ENCODE peak calls at places on chromosomes 2 and 18, in six cellular contexts. Y is Peyer's patch, U is right lobe of liver, Z is A549, J is uterus, W is K562. M is an unnamed sample.

GRCh38 chr2:186881644-186882043 is 32.7 kb upstream of the ZSWIM2 start:
- DNase-seq in U (no peak), Z (no peak), W (no peak), J (no peak), Y (no peak), M (no peak)

GRCh38 chr2:109330056-109330455 is 201.1 kb downstream of the SH3RF3 start:
- DNase-seq in J (no peak), Y (no peak), U (no peak), Z (no peak), W (no peak), M (no peak)

GRCh38 chr18:8364385-8364784 is 244.9 kb upstream of the RAB12 start:
- DNase-seq in W (no peak), J (no peak), Y (no peak), Z (no peak), U (no peak), M (no peak)

GRCh38 chr2:239599299-239599698 is 198.5 kb upstream of the HDAC4 start:
- DNase-seq in Y (peak), W (no peak), U (no peak), Z (no peak), J (peak), M (no peak)

GRCh38 chr2:182763311-182763912 is 47.4 kb downstream of the DNAJC10 start:
- DNase-seq in W (peak), Z (peak), J (no peak), Y (no peak), U (no peak), M (no peak)

GRCh38 chr2:168550670-168551069 is 94.6 kb downstream of the CERS6 start:
- DNase-seq in U (no peak), W (no peak), Z (no peak), J (no peak), Y (no peak), M (peak)

GRCh38 chr2:8413589-8414135 is 268.2 kb upstream of the ID2 start:
- DNase-seq in J (peak), Y (no peak), Z (no peak), U (peak), W (no peak), M (no peak)

GRCh38 chr2:242034996-242035814 is 165.7 kb downstream of the RTP5 start:
- DNase-seq in U (no peak), J (no peak), Z (no peak), Y (peak), W (no peak), M (no peak)

GRCh38 chr2:201882353-201883095 is 76.2 kb downstream of the CDK15 start:
- DNase-seq in J (no peak), U (no peak), W (no peak), Y (no peak), Z (no peak), M (peak)

GRCh38 chr2:173862612-173863217 is 102.5 kb downstream of the SP3 start:
- DNase-seq in W (no peak), J (peak), Z (no peak), Y (no peak), U (no peak), M (no peak)

GRCh38 chr18:51941999-51942398 is 398.0 kb upstream of the DCC start:
- DNase-seq in U (no peak), Y (no peak), J (no peak), Z (no peak), W (no peak), M (no peak)

GRCh38 chr2:74945783-74946165 is 12.7 kb upstream of the POLE4 start:
- DNase-seq in U (no peak), J (no peak), Z (no peak), W (no peak), Y (no peak), M (no peak)

GRCh38 chr18:27715751-27716150 is 461.2 kb downstream of the CDH2 start:
- DNase-seq in U (no peak), J (no peak), Y (no peak), Z (no peak), W (no peak), M (no peak)

GRCh38 chr18:69723434-69723833 is 224.2 kb downstream of the CD226 start:
- DNase-seq in Y (no peak), W (no peak), J (no peak), U (no peak), Z (no peak), M (no peak)

GRCh38 chr2:3414133-3414856 is 34.8 kb downstream of the TRAPPC12 start:
- DNase-seq in W (no peak), J (no peak), Z (no peak), Y (no peak), U (no peak), M (no peak)

GRCh38 chr2:219298759-219299371 is 10.3 kb downstream of the PTPRN start:
- DNase-seq in W (peak), Y (peak), J (peak), Z (peak), U (peak), M (peak)

GRCh38 chr2:221486106-221486505 is 86.0 kb downstream of the EPHA4 start:
- DNase-seq in U (no peak), W (no peak), J (no peak), Z (no peak), Y (no peak), M (no peak)

GRCh38 chr18:72830109-72830508 is 37.7 kb downstream of the NETO1 start:
- DNase-seq in U (no peak), Z (no peak), W (no peak), Y (no peak), J (no peak), M (peak)

GRCh38 chr2:214482716-214483115 is 71.9 kb downstream of the VWC2L start:
- DNase-seq in W (no peak), Z (no peak), U (no peak), Y (no peak), J (no peak), M (no peak)

GRCh38 chr2:98884658-98885057 is 51.4 kb downstream of the CRACDL start:
- DNase-seq in W (no peak), U (no peak), J (no peak), Y (no peak), Z (no peak), M (no peak)

GRCh38 chr2:232321156-232321816 is 57.3 kb upstream of the ALPP start:
- DNase-seq in J (peak), U (no peak), W (no peak), Z (no peak), Y (peak), M (no peak)

GRCh38 chr2:141438536-141438935 is 692.3 kb downstream of the LRP1B start:
- DNase-seq in J (no peak), Z (no peak), Y (no peak), W (no peak), U (no peak), M (no peak)

GRCh38 chr2:43604674-43605073 is 8.8 kb upstream of the THADA start:
- DNase-seq in U (no peak), Y (no peak), Z (no peak), J (no peak), W (no peak), M (no peak)

GRCh38 chr2:105327690-105328089 is 1.8 kb downstream of the TGFBRAP1 start:
- DNase-seq in Z (no peak), W (no peak), Y (no peak), U (no peak), J (no peak), M (no peak)

GRCh38 chr2:67256892-67257291 is 140.2 kb upstream of the ETAA1 start:
- DNase-seq in U (no peak), Z (no peak), J (no peak), Y (no peak), W (no peak), M (no peak)

GRCh38 chr2:199455533-199456382 is 2.0 kb downstream of the SATB2 start:
- DNase-seq in W (peak), J (no peak), Z (peak), U (peak), Y (peak), M (no peak)

GRCh38 chr2:207895236-207895860 is 125.6 kb upstream of the FZD5 start:
- DNase-seq in J (no peak), W (no peak), Y (no peak), Z (no peak), U (no peak), M (no peak)

GRCh38 chr2:216351172-216351925 is 20.9 kb downstream of the MARCHF4 start:
- DNase-seq in Z (no peak), W (no peak), Y (no peak), U (no peak), J (no peak), M (no peak)
- H3K4me3 ChIP-seq in Z (no peak), W (no peak), Y (no peak), U (no peak), J (no peak), M (no peak)

GRCh38 chr18:58195278-58195721 is 151.3 kb downstream of the NEDD4L start:
- DNase-seq in J (peak), Y (peak), Z (no peak), W (no peak), U (peak), M (no peak)
- TF ChIP-seq POLR2A in J (no peak), Y (peak), Z (no peak), W (no peak), U (no peak), M (no peak)

GRCh38 chr2:237223208-237223861 is 137.6 kb downstream of the COPS8 start:
- DNase-seq in Z (peak), U (no peak), Y (no peak), W (no peak), J (peak), M (no peak)

GRCh38 chr2:237218756-237219155 is 133.1 kb downstream of the COPS8 start:
- DNase-seq in Y (no peak), W (no peak), Z (no peak), U (no peak), J (no peak), M (no peak)

GRCh38 chr2:237222178-237222577 is 136.5 kb downstream of the COPS8 start:
- DNase-seq in J (no peak), W (no peak), U (no peak), Y (no peak), Z (no peak), M (no peak)

GRCh38 chr2:237221443-237221842 is 135.8 kb downstream of the COPS8 start:
- DNase-seq in Z (no peak), J (no peak), U (no peak), Y (no peak), W (no peak), M (no peak)

GRCh38 chr2:237222683-237223082 is 137.0 kb downstream of the COPS8 start:
- DNase-seq in Y (no peak), J (no peak), W (no peak), Z (no peak), U (no peak), M (no peak)
- H3K4me3 ChIP-seq in Y (no peak), J (no peak), W (no peak), Z (no peak), U (no peak), M (no peak)

GRCh38 chr2:127706215-127706990 is 5.1 kb downstream of the SFT2D3 start:
- DNase-seq in W (no peak), J (no peak), Y (no peak), Z (no peak), U (no peak), M (no peak)
- TF ChIP-seq POLR2A in W (no peak), J (no peak), Y (no peak), Z (no peak), U (no peak), M (no peak)